ENCODE peak calls at places on chromosomes 6 and 20, in ten cellular contexts. D is Jurkat, Clone E6-1; Q is kidney epithelial cell; M is AG09309; L is lower leg skin; S is fibroblast of pulmonary artery; V is right lobe of liver; O is uterus; N is HL-60; P is esophagus muscularis mucosa. J is an unnamed sample.

GRCh38 chr6:168089186-168090063 is 10.4 kb upstream of the FRMD1 start:
- DNase-seq in D (no peak), Q (no peak), M (no peak), L (no peak), S (no peak), V (peak), O (no peak), N (no peak), P (no peak), J (no peak)

GRCh38 chr20:59776626-59777320 is 156.7 kb downstream of the SYCP2 start:
- DNase-seq in D (peak), Q (no peak), M (no peak), L (peak), S (no peak), V (no peak), O (no peak), N (no peak), P (peak), J (no peak)

GRCh38 chr6:88914180-88914579 is 49.2 kb downstream of the RNGTT start:
- DNase-seq in D (no peak), Q (no peak), M (no peak), L (no peak), S (no peak), V (no peak), O (no peak), N (no peak), P (no peak), J (no peak)

GRCh38 chr6:7042056-7042653 is 65.6 kb upstream of the RREB1 start:
- DNase-seq in D (no peak), Q (no peak), M (no peak), L (no peak), S (peak), V (peak), O (no peak), N (peak), P (no peak), J (no peak)

GRCh38 chr6:38973178-38974057 is 75.2 kb upstream of the GLP1R start:
- DNase-seq in D (peak), Q (peak), M (peak), L (no peak), S (peak), V (no peak), O (no peak), N (peak), P (no peak), J (peak)

GRCh38 chr20:62595491-62595890 is 46.8 kb upstream of the SLCO4A1 start:
- DNase-seq in D (no peak), Q (no peak), M (no peak), L (peak), S (peak), V (no peak), O (peak), N (no peak), P (no peak), J (no peak)

GRCh38 chr6:46491789-46492547 is 719 bp upstream of the RCAN2 start:
- DNase-seq in D (no peak), Q (no peak), M (no peak), L (peak), S (peak), V (peak), O (peak), N (peak), P (no peak), J (no peak)

GRCh38 chr20:36865076-36865860 is 10.7 kb upstream of the TLDC2 start:
- DNase-seq in D (no peak), Q (no peak), M (no peak), L (no peak), S (no peak), V (no peak), O (no peak), N (no peak), P (no peak), J (no peak)

GRCh38 chr6:94289131-94289530 is 869.8 kb upstream of the EPHA7 start:
- DNase-seq in D (no peak), Q (no peak), M (no peak), L (no peak), S (no peak), V (no peak), O (no peak), N (no peak), P (no peak), J (no peak)

GRCh38 chr20:2814587-2815051 is at the start of gene C20orf141:
- DNase-seq in D (no peak), Q (peak), M (peak), L (peak), S (peak), V (no peak), O (peak), N (no peak), P (no peak), J (peak)

GRCh38 chr6:11632795-11633511 is 95.4 kb downstream of the TMEM170B start:
- DNase-seq in D (no peak), Q (no peak), M (no peak), L (peak), S (peak), V (no peak), O (no peak), N (no peak), P (no peak), J (no peak)

GRCh38 chr20:50017576-50018248 is 34.9 kb downstream of the SNAI1 start:
- DNase-seq in D (no peak), Q (no peak), M (no peak), L (no peak), S (no peak), V (no peak), O (no peak), N (no peak), P (no peak), J (no peak)

GRCh38 chr6:157455731-157456523 is 74.9 kb downstream of the ZDHHC14 start:
- DNase-seq in D (no peak), Q (no peak), M (no peak), L (no peak), S (no peak), V (no peak), O (no peak), N (no peak), P (no peak), J (no peak)

GRCh38 chr20:36272547-36273220 is 33.5 kb upstream of the DLGAP4 start:
- DNase-seq in D (no peak), Q (no peak), M (no peak), L (peak), S (no peak), V (no peak), O (no peak), N (no peak), P (no peak), J (no peak)

GRCh38 chr6:133890941-133891813 is 2.3 kb downstream of the TCF21 start:
- DNase-seq in D (no peak), Q (no peak), M (no peak), L (no peak), S (peak), V (no peak), O (peak), N (no peak), P (no peak), J (no peak)

GRCh38 chr6:12017263-12017662 is 5.2 kb downstream of the HIVEP1 start:
- DNase-seq in D (no peak), Q (no peak), M (no peak), L (no peak), S (no peak), V (no peak), O (no peak), N (no peak), P (no peak), J (no peak)

GRCh38 chr6:129785081-129785755 is 75.2 kb upstream of the ARHGAP18 start:
- DNase-seq in D (no peak), Q (no peak), M (peak), L (no peak), S (peak), V (no peak), O (no peak), N (no peak), P (no peak), J (no peak)

GRCh38 chr20:44104807-44105517 is 82.0 kb downstream of the JPH2 start:
- DNase-seq in D (no peak), Q (no peak), M (no peak), L (peak), S (peak), V (no peak), O (no peak), N (no peak), P (no peak), J (no peak)

GRCh38 chr20:34389206-34389953 is 26.3 kb downstream of the ITCH start:
- DNase-seq in D (no peak), Q (no peak), M (no peak), L (no peak), S (no peak), V (peak), O (no peak), N (no peak), P (no peak), J (no peak)

GRCh38 chr6:150005761-150006651 is 19.3 kb downstream of the RAET1L start:
- DNase-seq in D (no peak), Q (no peak), M (no peak), L (peak), S (no peak), V (no peak), O (no peak), N (no peak), P (no peak), J (no peak)
- H3K4me3 ChIP-seq in D (peak), Q (peak), M (peak), L (no peak), S (peak), V (peak), O (peak), N (no peak), P (peak), J (peak)

GRCh38 chr6:106167105-106167814 is 81.1 kb downstream of the PRDM1 start:
- DNase-seq in D (no peak), Q (no peak), M (no peak), L (no peak), S (no peak), V (no peak), O (no peak), N (no peak), P (peak), J (no peak)
- H3K4me3 ChIP-seq in D (no peak), Q (no peak), M (no peak), L (no peak), S (no peak), V (no peak), O (no peak), N (no peak), P (no peak), J (no peak)

GRCh38 chr6:30211899-30212298 is 1.3 kb downstream of the TRIM26 start:
- DNase-seq in D (no peak), Q (no peak), M (no peak), L (no peak), S (no peak), V (no peak), O (no peak), N (no peak), P (no peak), J (no peak)
- H3K4me3 ChIP-seq in D (peak), Q (peak), M (peak), L (no peak), S (peak), V (peak), O (peak), N (no peak), P (peak), J (peak)

GRCh38 chr6:100879317-100879716 is 1.8 kb downstream of the ASCC3 start:
- DNase-seq in D (no peak), Q (no peak), M (no peak), L (no peak), S (no peak), V (no peak), O (no peak), N (no peak), P (no peak), J (no peak)
- H3K4me3 ChIP-seq in D (no peak), Q (no peak), M (no peak), L (no peak), S (peak), V (no peak), O (no peak), N (no peak), P (peak), J (no peak)

GRCh38 chr6:128478230-128479047 is 42.0 kb downstream of the PTPRK start:
- DNase-seq in D (no peak), Q (no peak), M (no peak), L (no peak), S (no peak), V (no peak), O (no peak), N (no peak), P (no peak), J (no peak)
- H3K4me3 ChIP-seq in D (no peak), Q (no peak), M (no peak), L (no peak), S (no peak), V (peak), O (peak), N (no peak), P (peak), J (no peak)

DNA sequence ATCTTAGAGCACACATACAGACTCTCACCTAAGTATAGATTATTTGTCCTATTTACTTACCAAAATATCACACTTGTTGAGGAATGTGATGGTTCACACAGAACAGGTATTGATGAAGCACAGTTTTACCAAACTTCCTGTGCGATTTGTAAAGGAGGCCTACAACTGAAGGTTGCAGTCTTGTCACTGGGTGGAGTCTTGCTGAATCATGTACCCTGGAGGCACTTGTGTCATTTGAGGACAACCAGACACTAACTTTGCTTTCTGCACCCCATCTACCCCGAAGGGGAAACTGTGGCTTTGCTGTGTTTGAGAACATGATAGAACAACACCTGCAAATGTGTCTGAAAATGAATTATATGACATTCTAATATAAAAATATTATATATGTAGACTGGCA is 32.4 kb upstream of the HINT3 start:
- DNase-seq in D (peak), Q (no peak), M (no peak), L (no peak), S (no peak), V (no peak), O (no peak), N (peak), P (no peak), J (no peak)
- H3K4me3 ChIP-seq in D (no peak), Q (no peak), M (no peak), L (no peak), S (no peak), V (no peak), O (no peak), N (no peak), P (no peak), J (no peak)

GRCh38 chr6:27778625-27779417 is 133.4 kb downstream of the OR2B2 start:
- DNase-seq in D (no peak), Q (no peak), M (no peak), L (no peak), S (no peak), V (no peak), O (no peak), N (no peak), P (no peak), J (no peak)

GRCh38 chr6:27776504-27776903 is 135.7 kb downstream of the OR2B2 start:
- DNase-seq in D (no peak), Q (no peak), M (no peak), L (no peak), S (no peak), V (no peak), O (no peak), N (no peak), P (peak), J (no peak)

GRCh38 chr6:27775796-27776184 is 136.4 kb downstream of the OR2B2 start:
- DNase-seq in D (no peak), Q (no peak), M (no peak), L (no peak), S (no peak), V (no peak), O (no peak), N (no peak), P (no peak), J (no peak)

GRCh38 chr6:27777126-27777525 is 135.1 kb downstream of the OR2B2 start:
- DNase-seq in D (no peak), Q (no peak), M (no peak), L (no peak), S (no peak), V (no peak), O (no peak), N (no peak), P (peak), J (no peak)

DNA sequence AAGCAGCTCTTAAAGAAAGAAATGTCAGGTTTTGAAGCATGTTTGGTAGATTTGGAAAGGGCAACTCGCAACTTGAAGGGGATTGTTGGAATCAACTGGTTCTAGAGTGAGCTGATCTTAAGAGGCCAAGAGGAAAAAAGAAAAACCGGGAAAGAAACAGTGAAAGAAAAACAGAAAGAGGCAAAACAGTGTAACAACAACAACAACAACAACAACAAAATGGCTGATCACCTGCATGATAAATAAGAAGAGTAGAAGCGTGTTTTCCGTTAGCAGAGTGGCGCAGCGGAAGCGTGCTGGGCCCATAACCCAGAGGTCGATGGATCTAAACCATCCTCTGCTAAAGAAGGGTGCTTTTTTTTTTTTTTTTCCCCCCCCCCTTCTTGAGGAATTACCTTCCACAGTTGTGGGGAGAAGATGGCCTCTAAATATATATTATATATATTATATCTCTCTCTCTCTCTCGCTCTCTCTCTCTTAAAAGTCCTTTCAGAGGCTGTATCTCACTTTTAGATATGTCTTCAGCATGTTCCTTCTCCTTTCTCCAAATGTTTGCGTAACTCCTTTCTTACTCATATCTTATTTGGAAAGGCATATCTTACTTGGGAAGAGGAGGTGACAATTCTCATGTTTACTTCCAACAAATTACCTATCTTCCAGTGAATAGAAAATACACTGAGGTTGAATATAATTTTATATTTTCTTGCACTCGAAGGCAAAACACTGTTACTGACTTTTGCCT is 134.4 kb downstream of the OR2B2 start:
- DNase-seq in D (no peak), Q (no peak), M (no peak), L (no peak), S (no peak), V (no peak), O (no peak), N (no peak), P (no peak), J (no peak)
- H3K4me3 ChIP-seq in D (no peak), Q (no peak), M (no peak), L (no peak), S (no peak), V (no peak), O (no peak), N (no peak), P (no peak), J (no peak)

GRCh38 chr6:3227363-3228045 is at the start of gene TUBB2B:
- DNase-seq in D (no peak), Q (no peak), M (no peak), L (peak), S (no peak), V (no peak), O (no peak), N (no peak), P (no peak), J (no peak)

GRCh38 chr6:3228046-3228671 is 706 bp upstream of the TUBB2B start:
- DNase-seq in D (no peak), Q (no peak), M (no peak), L (peak), S (no peak), V (no peak), O (no peak), N (no peak), P (no peak), J (no peak)

GRCh38 chr6:3229566-3230274 is 2.3 kb upstream of the TUBB2B start:
- DNase-seq in D (no peak), Q (no peak), M (no peak), L (peak), S (no peak), V (no peak), O (no peak), N (no peak), P (no peak), J (no peak)

GRCh38 chr6:3230275-3231212 is 3.1 kb upstream of the TUBB2B start:
- DNase-seq in D (no peak), Q (no peak), M (no peak), L (peak), S (peak), V (no peak), O (no peak), N (no peak), P (no peak), J (no peak)

GRCh38 chr6:3228791-3229565 is 1.5 kb upstream of the TUBB2B start:
- DNase-seq in D (no peak), Q (no peak), M (no peak), L (peak), S (no peak), V (no peak), O (no peak), N (no peak), P (no peak), J (no peak)
- H3K4me3 ChIP-seq in D (no peak), Q (peak), M (no peak), L (no peak), S (no peak), V (no peak), O (no peak), N (no peak), P (peak), J (peak)

J was measured in retinal pigment epithelial cell.